ENCODE peak calls at places on chromosomes 11 and 22, in six cellular contexts. H is AG10803; M is activated CD8-positive, alpha-beta memory T cell treated with anti-CD3 and anti-CD28 coated beads, Interleukin-2, amount 10 ng/mL, durations not matched to agents 7 days and 5 days; X is foreskin fibroblast; J is T-cell; C is SW480. L is an unnamed sample.

GRCh38 chr22:38304526-38304925 is 12.7 kb downstream of the CSNK1E start:
- DNase-seq in H (no peak), M (no peak), X (no peak), J (no peak), C (no peak), L (no peak)

GRCh38 chr22:20438066-20438677 is 547 bp upstream of the SCARF2 start:
- DNase-seq in H (peak), M (no peak), X (peak), J (no peak), C (no peak), L (no peak)

GRCh38 chr11:12950681-12951080 is 58.4 kb upstream of the RASSF10 start:
- DNase-seq in H (peak), M (no peak), X (peak), J (no peak), C (peak), L (no peak)

GRCh38 chr22:43186272-43187170 is at the start of gene TTLL12:
- DNase-seq in H (peak), M (peak), X (peak), J (peak), C (peak), L (peak)

GRCh38 chr11:76260296-76260695 is 54.0 kb upstream of the WNT11 start:
- DNase-seq in H (no peak), M (no peak), X (no peak), J (no peak), C (no peak), L (no peak)

GRCh38 chr11:114080219-114080618 is 20.7 kb downstream of the ZBTB16 start:
- DNase-seq in H (no peak), M (no peak), X (peak), J (no peak), C (no peak), L (no peak)

GRCh38 chr11:47418454-47419259 is 7.6 kb downstream of the PSMC3 start:
- DNase-seq in H (peak), M (no peak), X (peak), J (no peak), C (no peak), L (no peak)

GRCh38 chr11:67520856-67521824 is 2.1 kb downstream of the CABP2 start:
- DNase-seq in H (no peak), M (no peak), X (no peak), J (no peak), C (no peak), L (no peak)

GRCh38 chr11:67278939-67279588 is 10.0 kb upstream of the ANKRD13D start:
- DNase-seq in H (no peak), M (no peak), X (no peak), J (no peak), C (no peak), L (no peak)

GRCh38 chr11:75342966-75343870 is 8.2 kb downstream of the ARRB1 start:
- DNase-seq in H (no peak), M (no peak), X (peak), J (no peak), C (no peak), L (no peak)

GRCh38 chr22:48236261-48236660 is 1473.8 kb downstream of the TBC1D22A start:
- DNase-seq in H (no peak), M (no peak), X (no peak), J (no peak), C (no peak), L (no peak)

GRCh38 chr22:27381552-27381951 is 420.0 kb downstream of the MN1 start:
- DNase-seq in H (no peak), M (no peak), X (no peak), J (no peak), C (no peak), L (peak)

GRCh38 chr11:256952-257737 is 20.4 kb downstream of the PSMD13 start:
- DNase-seq in H (no peak), M (no peak), X (no peak), J (no peak), C (no peak), L (no peak)

GRCh38 chr11:6725386-6725896 is 42.3 kb upstream of the MRPL17 start:
- DNase-seq in H (no peak), M (no peak), X (no peak), J (no peak), C (no peak), L (no peak)

GRCh38 chr22:37498289-37498909 is 12.2 kb upstream of the MFNG start:
- DNase-seq in H (no peak), M (peak), X (no peak), J (peak), C (peak), L (peak)

GRCh38 chr11:28910926-28911325 is 802.7 kb downstream of the METTL15 start:
- DNase-seq in H (peak), M (no peak), X (peak), J (no peak), C (no peak), L (no peak)

GRCh38 chr11:14413307-14414072 is 54.5 kb upstream of the RRAS2 start:
- DNase-seq in H (peak), M (peak), X (peak), J (no peak), C (no peak), L (peak)

GRCh38 chr11:82046778-82047177 is 686.9 kb downstream of the FAM181B start:
- DNase-seq in H (peak), M (no peak), X (peak), J (no peak), C (no peak), L (no peak)

GRCh38 chr11:93529707-93530467 is 13.3 kb downstream of the SMCO4 start:
- DNase-seq in H (peak), M (peak), X (peak), J (no peak), C (peak), L (no peak)

GRCh38 chr22:49736538-49736937 is 91.1 kb downstream of the BRD1 start:
- DNase-seq in H (no peak), M (no peak), X (no peak), J (no peak), C (no peak), L (no peak)

GRCh38 chr11:126547161-126547560 is 191.7 kb downstream of the ST3GAL4 start:
- DNase-seq in H (peak), M (no peak), X (peak), J (no peak), C (peak), L (no peak)

GRCh38 chr22:21807545-21807944 is 59.9 kb downstream of the MAPK1 start:
- DNase-seq in H (no peak), M (no peak), X (no peak), J (no peak), C (no peak), L (no peak)

GRCh38 chr22:42655693-42656092 is 6.5 kb upstream of the CYB5R3 start:
- DNase-seq in H (no peak), M (no peak), X (no peak), J (no peak), C (peak), L (no peak)

GRCh38 chr22:38694049-38694448 is 6.7 kb downstream of the JOSD1 start:
- DNase-seq in H (no peak), M (no peak), X (no peak), J (no peak), C (no peak), L (no peak)

GRCh38 chr22:44288951-44289350 is 23.8 kb downstream of the SHISAL1 start:
- DNase-seq in H (no peak), M (no peak), X (no peak), J (no peak), C (no peak), L (no peak)

GRCh38 chr22:33922268-33922667 is 2.0 kb upstream of the LARGE1 start:
- DNase-seq in H (no peak), M (no peak), X (peak), J (no peak), C (no peak), L (peak)

GRCh38 chr22:50569041-50569459 is 6.3 kb upstream of the SYCE3 start:
- DNase-seq in H (no peak), M (no peak), X (no peak), J (no peak), C (no peak), L (peak)